ENCODE peak calls at places on chromosomes 16 and 17, in six cellular contexts. K, E, R, Y, L and V are unnamed samples.

GRCh38 chr17:65531508-65532431 is 29.7 kb downstream of the AXIN2 start:
- DNase-seq in K (peak; percentile 46), E (no peak), R (no peak), Y (peak; percentile 72), L (no peak), V (no peak)

GRCh38 chr17:50817142-50817751 is 18.1 kb upstream of the WFIKKN2 start:
- DNase-seq in K (peak; percentile 75), E (peak; percentile 72), R (no peak), Y (peak; percentile 42), L (no peak), V (peak; percentile 15)

GRCh38 chr16:8885674-8886592 is 3.8 kb downstream of the LITAFD start:
- DNase-seq in K (no peak), E (no peak), R (no peak), Y (peak; percentile 30), L (no peak), V (no peak)

GRCh38 chr16:51636913-51637743 is 486.1 kb upstream of the SALL1 start:
- DNase-seq in K (no peak), E (no peak), R (no peak), Y (peak; percentile 45), L (no peak), V (no peak)

GRCh38 chr16:23842137-23842600 is 6.4 kb downstream of the PRKCB start:
- DNase-seq in K (no peak), E (no peak), R (no peak), Y (no peak), L (no peak), V (no peak)

GRCh38 chr17:28907052-28907438 is 4.2 kb upstream of the DHRS13 start:
- DNase-seq in K (no peak), E (no peak), R (no peak), Y (no peak), L (no peak), V (no peak)

GRCh38 chr16:67284699-67285646 is 5.6 kb downstream of the PLEKHG4 start:
- DNase-seq in K (peak; percentile 61), E (no peak), R (no peak), Y (peak; percentile 48), L (no peak), V (no peak)

GRCh38 chr16:56817938-56818337 is 47.1 kb upstream of the SLC12A3 start:
- DNase-seq in K (no peak), E (no peak), R (no peak), Y (no peak), L (no peak), V (no peak)

GRCh38 chr16:1723450-1724147 is 17.6 kb downstream of the MAPK8IP3 start:
- DNase-seq in K (peak; percentile 40), E (peak; percentile 42), R (peak; percentile 44), Y (peak; percentile 81), L (no peak), V (no peak)

GRCh38 chr16:9102379-9102778 is 10.9 kb downstream of the HAPSTR1 start:
- DNase-seq in K (no peak), E (no peak), R (no peak), Y (peak; percentile 88), L (peak; percentile 22), V (no peak)

GRCh38 chr17:43834106-43834505 is 1.2 kb upstream of the MPP3 start:
- DNase-seq in K (peak; percentile 38), E (no peak), R (no peak), Y (peak; percentile 61), L (no peak), V (no peak)

GRCh38 chr17:64128787-64129514 is 993 bp downstream of the ERN1 start:
- DNase-seq in K (peak; percentile 69), E (peak; percentile 12), R (no peak), Y (peak; percentile 69), L (no peak), V (no peak)

GRCh38 chr16:83994087-83994486 is 26.0 kb downstream of the NECAB2 start:
- DNase-seq in K (peak; percentile 75), E (no peak), R (peak; percentile 4), Y (peak; percentile 80), L (peak; percentile 44), V (no peak)

GRCh38 chr17:40830085-40830776 is 7.8 kb upstream of the KRT10 start:
- DNase-seq in K (no peak), E (no peak), R (no peak), Y (no peak), L (no peak), V (no peak)

GRCh38 chr17:2042355-2042929 is 620 bp downstream of the OVCA2 start:
- DNase-seq in K (peak; percentile 55), E (no peak), R (no peak), Y (peak; percentile 77), L (no peak), V (no peak)